ENCODE peak calls at places on chromosomes 11 and 22, in nine cellular contexts. A is mesenchymal stem cell, X is IMR-90, E is H9, G is PC-3, F is colonic mucosa, J is K562, N is NT2/D1, S is neuronal stem cell. P is an unnamed sample.

GRCh38 chr11:20080032-20080685 is 80.1 kb downstream of the DBX1 start:
- DNase-seq in J (peak), E (no peak), N (no peak), A (no peak), X (no peak), S (no peak), G (no peak), F (no peak), P (no peak)

GRCh38 chr11:1943977-1944376 is 3.2 kb upstream of the MRPL23 start:
- DNase-seq in J (no peak), S (no peak), E (no peak), F (no peak), N (no peak), X (peak), G (peak), A (no peak), P (no peak)

GRCh38 chr11:44823920-44824704 is 97.3 kb downstream of the TSPAN18 start:
- DNase-seq in N (peak), A (peak), J (no peak), S (peak), E (peak), X (no peak), F (no peak), G (no peak), P (peak)

GRCh38 chr11:70608568-70609314 is 210.4 kb downstream of the CTTN start:
- DNase-seq in F (no peak), A (peak), J (no peak), S (no peak), G (no peak), X (peak), E (no peak), N (no peak), P (peak)

GRCh38 chr22:19663286-19663815 is 51.0 kb upstream of the SEPTIN5 start:
- DNase-seq in S (no peak), J (peak), G (peak), A (peak), E (no peak), N (no peak), F (peak), X (peak), P (no peak)

GRCh38 chr11:56961609-56962008 is 27.1 kb upstream of the OR5AK2 start:
- DNase-seq in E (no peak), G (no peak), A (no peak), X (no peak), S (no peak), F (no peak), J (no peak), N (no peak), P (no peak)

GRCh38 chr11:3102641-3102921 is 45.4 kb upstream of the CARS1 start:
- DNase-seq in J (no peak), G (no peak), N (no peak), E (no peak), X (no peak), S (no peak), F (no peak), A (no peak), P (no peak)

GRCh38 chr11:96760815-96761214 is 371.0 kb downstream of the JRKL start:
- DNase-seq in J (no peak), S (no peak), G (no peak), A (no peak), F (no peak), X (no peak), E (no peak), N (no peak), P (no peak)

GRCh38 chr11:109970516-109971183 is 122.5 kb upstream of the ZC3H12C start:
- DNase-seq in E (no peak), A (no peak), X (no peak), N (no peak), F (no peak), G (no peak), S (no peak), J (no peak), P (no peak)

GRCh38 chr11:27100534-27100933 is 59.9 kb downstream of the BBOX1 start:
- DNase-seq in J (no peak), E (no peak), N (no peak), X (no peak), G (no peak), F (no peak), S (no peak), A (no peak), P (no peak)

GRCh38 chr22:19455033-19455432 is 7.5 kb upstream of the C22orf39 start:
- DNase-seq in A (no peak), N (no peak), E (no peak), S (no peak), X (no peak), J (no peak), G (no peak), F (no peak), P (no peak)

GRCh38 chr11:396948-397548 is 3.0 kb downstream of the PKP3 start:
- DNase-seq in G (no peak), F (peak), J (no peak), A (no peak), E (no peak), S (no peak), N (no peak), X (peak), P (no peak)

GRCh38 chr11:123045101-123045500 is 16.8 kb downstream of the HSPA8 start:
- DNase-seq in G (no peak), A (no peak), X (no peak), E (no peak), S (no peak), J (no peak), F (no peak), N (no peak), P (no peak)

GRCh38 chr11:103380031-103380430 is 270.8 kb downstream of the DYNC2H1 start:
- DNase-seq in F (no peak), A (peak), E (no peak), N (no peak), X (peak), S (no peak), J (no peak), G (peak), P (no peak)

GRCh38 chr22:42613869-42614268 is 814 bp downstream of the POLDIP3 start:
- DNase-seq in J (no peak), E (no peak), X (no peak), F (no peak), G (peak), N (no peak), S (no peak), A (peak), P (no peak)

GRCh38 chr22:21014202-21015050 is 539 bp upstream of the P2RX6 start:
- DNase-seq in F (peak), A (peak), J (peak), E (peak), X (peak), N (peak), G (no peak), S (peak), P (peak)

GRCh38 chr11:83545911-83546310 is 259.7 kb upstream of the CCDC90B start:
- DNase-seq in G (no peak), E (no peak), F (no peak), S (no peak), A (no peak), X (no peak), N (no peak), J (no peak), P (no peak)

GRCh38 chr11:8234425-8234821 is 29.3 kb downstream of the LMO1 start:
- DNase-seq in E (peak), S (no peak), N (no peak), F (no peak), J (no peak), A (no peak), G (peak), X (no peak), P (no peak)

GRCh38 chr11:64004590-64004984 is 18.3 kb downstream of the OTUB1 start:
- DNase-seq in F (no peak), N (no peak), E (no peak), S (no peak), G (no peak), A (peak), J (no peak), X (no peak), P (no peak)

GRCh38 chr11:64005691-64006090 is 19.5 kb downstream of the OTUB1 start:
- DNase-seq in J (no peak), F (no peak), S (no peak), E (no peak), G (no peak), X (no peak), A (no peak), N (no peak), P (no peak)

GRCh38 chr11:64006468-64006867 is 20.2 kb downstream of the OTUB1 start:
- DNase-seq in E (no peak), N (no peak), F (no peak), J (no peak), G (no peak), S (no peak), X (no peak), A (no peak), P (no peak)

GRCh38 chr11:64001552-64002427 is 15.6 kb downstream of the OTUB1 start:
- DNase-seq in J (no peak), S (no peak), A (peak), F (no peak), G (no peak), X (no peak), E (no peak), N (no peak), P (no peak)

GRCh38 chr11:64003807-64004589 is 17.8 kb downstream of the OTUB1 start:
- DNase-seq in G (no peak), F (no peak), A (peak), E (no peak), J (no peak), X (no peak), N (no peak), S (no peak), P (no peak)
- H3K9ac ChIP-seq in G (no peak), F (no peak), A (no peak), E (no peak), J (no peak), X (no peak), N (no peak), S (peak), P (no peak)

DNA sequence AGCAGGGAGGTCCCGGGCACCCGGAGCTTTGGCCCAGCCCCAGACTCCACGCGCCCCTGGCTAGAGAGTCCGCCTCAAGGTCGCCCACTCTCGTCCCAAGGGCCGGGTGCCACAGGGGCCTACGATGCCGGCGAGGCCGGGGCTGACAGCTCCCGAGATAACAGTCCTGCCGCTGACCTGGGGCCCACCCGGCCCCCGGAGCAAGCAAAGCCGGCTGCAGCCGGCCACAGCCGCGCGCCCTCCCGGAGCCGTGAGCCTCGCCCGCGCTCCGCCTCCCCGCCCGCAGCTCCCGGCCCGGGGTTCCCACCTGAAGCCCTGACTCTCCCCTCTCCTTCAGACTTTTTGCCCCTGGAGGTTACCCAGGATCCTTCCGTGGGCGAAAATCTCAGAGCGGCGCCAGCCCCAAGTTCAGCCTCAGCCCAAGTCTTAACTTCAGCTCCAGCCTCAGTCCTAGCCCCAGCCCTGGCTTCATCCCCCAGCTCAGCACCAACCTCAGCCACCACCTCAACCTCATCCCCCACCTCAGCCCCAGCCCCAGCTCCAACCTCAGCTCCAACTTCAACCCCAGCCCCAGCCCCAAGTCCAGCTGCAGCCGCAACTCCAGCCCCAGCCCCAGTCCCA is 1.6 kb downstream of the KLHDC7B start:
- DNase-seq in E (no peak), X (no peak), F (no peak), A (no peak), S (no peak), J (no peak), N (no peak), G (no peak), P (no peak)
- H3K9ac ChIP-seq in E (no peak), X (no peak), F (no peak), A (no peak), S (no peak), J (no peak), N (no peak), G (no peak), P (no peak)

DNA sequence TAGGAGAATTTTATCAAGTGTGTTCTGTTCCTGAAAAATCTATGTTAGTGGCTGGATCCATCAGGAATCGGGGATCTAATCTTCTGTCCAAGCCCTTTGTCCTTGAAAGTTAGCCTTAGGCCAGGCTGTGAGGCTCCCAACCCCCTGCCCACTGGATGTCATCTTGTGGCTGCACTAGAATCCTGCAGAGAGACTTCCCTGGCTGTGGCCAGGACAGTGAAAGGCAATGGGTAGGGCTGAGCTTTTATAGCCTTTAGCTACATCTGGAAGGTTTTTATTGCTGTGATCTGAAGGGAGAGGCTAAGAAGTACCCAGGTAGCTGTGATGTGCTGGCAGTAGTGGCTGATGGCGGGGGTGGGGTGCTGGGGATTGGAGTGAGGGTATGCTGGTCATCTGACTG is 2.1 kb downstream of the OAF start:
- DNase-seq in J (no peak), X (no peak), N (no peak), E (no peak), G (peak), F (peak), A (peak), S (no peak), P (peak)
- H3K9ac ChIP-seq in J (no peak), X (peak), N (no peak), E (no peak), G (peak), F (peak), A (peak), S (no peak), P (no peak)

DNA sequence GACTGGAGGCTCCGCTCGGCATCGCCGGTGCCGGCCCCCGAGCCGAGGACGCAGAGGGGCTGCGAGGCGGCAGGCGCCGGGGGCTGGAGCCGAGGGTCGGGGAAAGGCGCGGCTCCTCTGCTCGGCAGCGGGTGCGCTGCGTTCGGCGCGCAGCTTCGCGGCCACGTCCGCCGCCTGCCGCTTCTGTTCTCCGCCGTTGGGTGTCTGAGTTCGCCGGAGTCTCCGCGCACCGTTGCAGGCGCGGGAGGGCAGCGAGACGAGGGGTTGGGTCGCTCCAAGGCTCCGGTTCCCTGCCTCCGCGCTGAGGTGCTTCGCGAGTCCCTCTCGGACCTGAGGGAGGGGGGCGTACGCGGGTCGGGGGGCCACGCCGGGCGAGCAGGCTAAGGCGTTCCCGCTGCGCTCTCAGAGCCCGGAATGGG is 350 bp downstream of the MN1 start:
- DNase-seq in G (peak), A (peak), N (no peak), S (peak), X (peak), F (no peak), J (no peak), E (peak), P (peak)
- H3K9ac ChIP-seq in G (peak), A (peak), N (peak), S (peak), X (peak), F (no peak), J (no peak), E (no peak), P (peak)

GRCh38 chr11:62443390-62444201 is 24.8 kb downstream of the SCGB1A1 start:
- DNase-seq in F (no peak), J (no peak), E (no peak), G (no peak), N (no peak), S (no peak), X (no peak), A (no peak), P (no peak)
- H3K9ac ChIP-seq in F (peak), J (no peak), E (no peak), G (no peak), N (no peak), S (no peak), X (peak), A (peak), P (no peak)

DNA sequence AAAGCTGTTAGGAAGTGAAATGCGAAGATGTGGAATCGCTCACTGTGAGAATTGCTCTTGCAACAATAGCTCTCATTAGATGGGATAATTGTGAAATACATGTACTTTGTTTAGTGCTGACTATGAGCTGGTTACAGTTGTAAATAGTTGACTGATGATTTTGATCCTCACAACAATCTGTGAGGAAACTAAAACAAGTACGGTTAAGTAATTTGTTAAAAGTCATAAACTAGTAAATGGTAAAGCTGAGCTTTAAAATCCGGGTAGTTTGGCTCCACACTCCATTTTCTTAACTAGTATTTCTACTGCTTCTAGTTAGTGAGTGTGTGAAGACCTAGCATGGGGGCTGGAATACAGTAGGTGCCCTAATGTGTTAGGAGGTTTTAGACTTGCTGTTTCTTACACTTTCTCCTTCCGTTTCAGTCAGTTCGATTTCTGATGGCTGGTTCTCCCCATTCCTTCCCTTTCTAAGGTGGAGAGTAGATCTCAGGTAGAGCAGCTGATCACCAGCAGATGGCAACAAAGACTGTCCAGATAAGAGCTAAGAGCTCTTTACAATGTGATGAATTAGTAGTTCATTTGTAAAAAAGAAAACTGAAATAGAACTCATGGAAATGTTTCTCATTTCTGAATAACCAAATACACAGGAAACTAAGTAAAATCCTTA is 16.3 kb upstream of the CYP2R1 start:
- DNase-seq in E (peak), S (no peak), N (no peak), X (peak), F (peak), A (peak), J (peak), G (peak), P (peak)
- H3K9ac ChIP-seq in E (no peak), S (no peak), N (no peak), X (no peak), F (no peak), A (no peak), J (no peak), G (no peak), P (no peak)

P was measured in neural progenitor cell.